ENCODE peak calls at places on chromosomes 6 and 20, in eight cellular contexts. H is K562; B is CD8-positive, alpha-beta memory T cell; O is mesendoderm; Q is mammary epithelial cell; R is SJSA1; M is iPS DF 6.9; Y is testis. L is an unnamed sample. For H3K4me1, the result is how much of the 10 kb centered on the place peaks cover.

GRCh38 chr6:56199956-56200355 is 47.4 kb downstream of the COL21A1 start:
- DNase-seq in H (no peak), B (no peak), O (no peak), Q (peak), R (no peak), M (no peak), Y (no peak), L (no peak)

GRCh38 chr6:162733489-162733888 is 5.7 kb downstream of the PACRG start:
- DNase-seq in H (no peak), B (no peak), O (peak), Q (no peak), R (no peak), M (no peak), Y (no peak), L (no peak)

GRCh38 chr6:75233097-75233615 is 10.4 kb downstream of the COX7A2 start:
- DNase-seq in H (no peak), B (no peak), O (no peak), Q (no peak), R (no peak), M (no peak), Y (no peak), L (no peak)

GRCh38 chr20:50346372-50347347 is 156.0 kb downstream of the CEBPB start:
- DNase-seq in H (no peak), B (no peak), O (no peak), Q (peak), R (peak), M (no peak), Y (peak), L (peak)

GRCh38 chr20:20547221-20547875 is 165.1 kb downstream of the RALGAPA2 start:
- DNase-seq in H (no peak), B (no peak), O (no peak), Q (peak), R (no peak), M (no peak), Y (no peak), L (no peak)

GRCh38 chr6:116156405-116157326 is 30.7 kb upstream of the COL10A1 start:
- DNase-seq in H (peak), B (no peak), O (no peak), Q (no peak), R (no peak), M (no peak), Y (no peak), L (no peak)

GRCh38 chr20:59783020-59784010 is 150.1 kb downstream of the SYCP2 start:
- DNase-seq in H (peak), B (no peak), O (peak), Q (peak), R (peak), M (peak), Y (peak), L (peak)

GRCh38 chr6:36544228-36544627 is 3.1 kb downstream of the STK38 start:
- DNase-seq in H (no peak), B (peak), O (no peak), Q (peak), R (peak), M (no peak), Y (peak), L (no peak)

GRCh38 chr6:136035378-136036070 is 184.0 kb downstream of the PDE7B start:
- DNase-seq in H (no peak), B (no peak), O (no peak), Q (no peak), R (no peak), M (no peak), Y (no peak), L (no peak)

GRCh38 chr6:99850841-99851240 is 143.2 kb downstream of the MCHR2 start:
- DNase-seq in H (no peak), B (no peak), O (no peak), Q (no peak), R (no peak), M (no peak), Y (no peak), L (no peak)

GRCh38 chr6:149318581-149319286 is 1.2 kb downstream of the TAB2 start:
- DNase-seq in H (no peak), B (no peak), O (peak), Q (peak), R (peak), M (no peak), Y (peak), L (no peak)

GRCh38 chr20:24736131-24736843 is 212.8 kb upstream of the CST7 start:
- DNase-seq in H (no peak), B (no peak), O (no peak), Q (no peak), R (peak), M (no peak), Y (no peak), L (no peak)

GRCh38 chr20:23122321-23122720 is 36.2 kb upstream of the CD93 start:
- DNase-seq in H (no peak), B (no peak), O (no peak), Q (no peak), R (no peak), M (no peak), Y (no peak), L (no peak)

GRCh38 chr20:2519115-2519815 is 10.6 kb upstream of the ZNF343 start:
- DNase-seq in H (no peak), B (no peak), O (no peak), Q (no peak), R (no peak), M (no peak), Y (no peak), L (no peak)

GRCh38 chr6:38522322-38522721 is 117.4 kb downstream of the BTBD9 start:
- DNase-seq in H (no peak), B (no peak), O (no peak), Q (no peak), R (no peak), M (no peak), Y (peak), L (no peak)

GRCh38 chr6:170450946-170451761 is 102.0 kb downstream of the PSMB1 start:
- DNase-seq in H (no peak), B (no peak), O (no peak), Q (no peak), R (no peak), M (no peak), Y (peak), L (no peak)

GRCh38 chr20:47543006-47543431 is 41.3 kb downstream of the NCOA3 start:
- DNase-seq in H (peak), B (no peak), O (no peak), Q (no peak), R (peak), M (no peak), Y (no peak), L (no peak)

GRCh38 chr6:35237466-35237865 is 22.1 kb upstream of the ZNF76 start:
- DNase-seq in H (no peak), B (no peak), O (no peak), Q (no peak), R (no peak), M (no peak), Y (no peak), L (no peak)

GRCh38 chr6:11618533-11618932 is 81.0 kb downstream of the TMEM170B start:
- DNase-seq in H (peak), B (no peak), O (peak), Q (no peak), R (peak), M (no peak), Y (no peak), L (no peak)

GRCh38 chr6:17423018-17423417 is 29.6 kb downstream of the CAP2 start:
- DNase-seq in H (no peak), B (no peak), O (peak), Q (no peak), R (no peak), M (no peak), Y (no peak), L (no peak)

GRCh38 chr20:34083137-34083536 is 28.9 kb downstream of the EIF2S2 start:
- DNase-seq in H (peak), B (no peak), O (no peak), Q (peak), R (no peak), M (no peak), Y (peak), L (peak)

GRCh38 chr6:150697515-150697914 is 97.8 kb downstream of the PLEKHG1 start:
- DNase-seq in H (no peak), B (no peak), O (no peak), Q (no peak), R (no peak), M (no peak), Y (no peak), L (peak)

GRCh38 chr6:24959333-24959732 is 23.6 kb upstream of the RIPOR2 start:
- DNase-seq in H (no peak), B (no peak), O (no peak), Q (no peak), R (no peak), M (no peak), Y (no peak), L (no peak)

GRCh38 chr20:34990661-34991214 is 35.1 kb downstream of the MYH7B start:
- DNase-seq in H (no peak), B (no peak), O (no peak), Q (no peak), R (no peak), M (no peak), Y (no peak), L (no peak)

GRCh38 chr6:13673368-13673767 is 38.3 kb downstream of the RANBP9 start:
- DNase-seq in H (no peak), B (no peak), O (no peak), Q (no peak), R (no peak), M (no peak), Y (no peak), L (no peak)

GRCh38 chr6:1424306-1424927 is 35.0 kb downstream of the FOXF2 start:
- DNase-seq in H (peak), B (no peak), O (peak), Q (peak), R (peak), M (peak), Y (peak), L (no peak)

GRCh38 chr6:98146656-98147055 is 687.7 kb upstream of the POU3F2 start:
- DNase-seq in H (no peak), B (no peak), O (no peak), Q (no peak), R (no peak), M (no peak), Y (no peak), L (no peak)

GRCh38 chr6:169337881-169338445 is 84.3 kb upstream of the THBS2 start:
- DNase-seq in H (no peak), B (no peak), O (no peak), Q (no peak), R (no peak), M (no peak), Y (no peak), L (no peak)

GRCh38 chr6:41785689-41786450 is 1.6 kb upstream of the TOMM6 start:
- DNase-seq in H (no peak), B (no peak), O (peak), Q (no peak), R (no peak), M (no peak), Y (peak), L (peak)

GRCh38 chr6:41785254-41785653 is 2.2 kb upstream of the TOMM6 start:
- DNase-seq in H (no peak), B (no peak), O (no peak), Q (no peak), R (no peak), M (no peak), Y (no peak), L (no peak)

GRCh38 chr6:41789390-41789724 is 1.9 kb downstream of the TOMM6 start:
- DNase-seq in H (no peak), B (no peak), O (no peak), Q (no peak), R (no peak), M (no peak), Y (no peak), L (no peak)

GRCh38 chr6:41786451-41787218 is 859 bp upstream of the TOMM6 start:
- DNase-seq in H (peak), B (peak), O (peak), Q (peak), R (peak), M (no peak), Y (peak), L (peak)

DNA sequence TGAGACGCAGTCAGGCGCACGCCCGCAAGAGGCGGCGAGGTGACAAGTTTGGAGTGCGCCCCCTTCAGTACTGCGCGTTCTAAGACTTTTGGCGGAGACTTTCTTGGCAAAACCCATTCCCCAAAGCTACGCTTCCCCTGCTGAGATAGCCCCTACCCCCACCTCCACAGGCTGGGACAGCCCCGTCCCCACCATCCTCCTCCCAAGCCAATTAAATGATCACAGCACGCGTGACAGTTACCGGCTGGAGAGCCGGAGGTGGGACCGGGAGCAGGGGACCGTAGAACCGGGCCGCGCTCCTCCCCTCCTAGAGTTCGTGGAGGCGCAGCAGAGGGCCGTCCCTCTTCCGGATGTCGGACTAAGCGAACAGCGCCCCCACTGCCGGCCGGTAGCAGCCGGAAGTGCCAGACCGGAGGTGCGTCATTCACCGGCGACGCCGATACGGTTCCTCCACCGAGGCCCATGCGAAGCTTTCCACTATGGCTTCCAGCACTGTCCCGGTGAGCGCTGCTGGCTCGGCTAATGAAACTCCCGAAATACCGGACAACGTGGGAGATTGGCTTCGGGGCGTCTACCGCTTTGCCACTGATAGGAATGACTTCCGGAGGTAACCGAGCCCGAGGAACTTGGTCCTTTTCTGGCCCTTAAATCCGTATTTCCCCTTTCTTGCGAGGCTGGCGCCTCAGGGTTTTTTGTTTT is at the start of gene TOMM6:
- DNase-seq in H (peak), B (peak), O (peak), Q (peak), R (peak), M (peak), Y (peak), L (peak)
- H3K4me1 ChIP-seq in H (under half), B (under half), O (under half), Q (under half), R (under half), M (under half), Y (under half), L (under half)

GRCh38 chr6:137877113-137877512 is 10.1 kb downstream of the TNFAIP3 start:
- DNase-seq in H (no peak), B (no peak), O (no peak), Q (no peak), R (no peak), M (no peak), Y (no peak), L (no peak)
- H3K27ac ChIP-seq in H (no peak), B (no peak), O (no peak), Q (no peak), R (no peak), M (no peak), Y (no peak), L (no peak)

DNA sequence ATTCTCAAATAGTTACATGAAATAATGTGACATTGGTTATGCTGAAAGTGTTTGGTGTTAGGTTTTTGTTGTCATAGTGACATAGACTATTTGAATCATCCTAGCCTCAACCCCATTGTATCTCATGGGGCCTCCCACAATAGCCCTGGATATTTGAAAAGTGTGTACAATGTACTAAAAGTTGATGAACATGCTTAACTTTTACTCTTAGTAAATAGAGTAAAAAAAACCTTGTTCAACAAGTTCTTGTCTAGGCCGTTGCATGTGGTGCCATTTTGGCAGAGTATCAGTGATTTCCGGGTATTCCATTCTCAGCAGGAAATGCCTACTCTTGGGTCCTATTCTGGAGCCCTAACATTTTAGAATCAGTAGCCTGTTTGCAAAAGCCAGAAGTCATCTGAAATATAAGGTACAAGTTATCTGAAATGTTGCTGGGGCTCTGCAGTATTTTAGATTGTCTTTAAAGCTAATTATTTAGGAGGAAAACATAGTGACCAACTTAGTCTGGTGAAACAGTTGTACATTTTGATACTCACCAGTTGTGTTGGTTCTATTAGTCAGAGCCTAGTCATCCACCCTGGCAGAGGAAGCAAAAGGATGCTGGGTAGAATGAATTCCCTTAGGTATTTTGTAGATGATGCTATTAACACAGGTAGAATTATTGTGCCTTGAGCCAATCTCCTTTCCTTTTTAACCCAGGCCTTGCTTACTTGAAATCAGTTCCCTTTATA is 82.8 kb downstream of the RTN4IP1 start:
- DNase-seq in H (no peak), B (no peak), O (no peak), Q (peak), R (peak), M (no peak), Y (no peak), L (no peak)
- H3K4me1 ChIP-seq in H (under half), B (under half), O (under half), Q (under half), R (under half), M (under half), Y (under half), L (under half)

DNA sequence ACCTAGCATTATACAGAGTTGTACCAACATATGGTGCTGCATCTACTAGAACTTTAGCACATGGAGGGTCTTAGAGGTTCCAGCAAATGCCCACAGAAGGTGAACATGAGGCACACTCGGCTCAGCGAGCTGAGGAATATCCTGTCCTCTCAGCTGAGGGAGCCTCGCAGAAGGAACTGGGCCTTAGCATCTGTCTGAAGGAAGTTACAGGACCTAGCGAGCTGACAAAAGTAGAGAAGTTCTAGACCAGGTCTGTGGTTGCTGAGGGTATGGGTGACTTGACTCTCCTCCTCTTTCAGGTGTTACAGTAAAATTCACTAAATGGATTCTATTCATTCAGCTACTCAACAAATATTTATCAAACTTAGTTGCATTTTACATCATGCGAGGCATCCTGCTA is 157.2 kb downstream of the ZDHHC14 start:
- DNase-seq in H (no peak), B (no peak), O (no peak), Q (no peak), R (no peak), M (no peak), Y (no peak), L (no peak)
- H3K27ac ChIP-seq in H (no peak), B (no peak), O (no peak), Q (no peak), R (no peak), M (no peak), Y (no peak), L (peak)

GRCh38 chr20:48767269-48767960 is 60.4 kb downstream of the PREX1 start:
- DNase-seq in H (no peak), B (peak), O (no peak), Q (no peak), R (no peak), M (no peak), Y (no peak), L (no peak)
- H3K4me1 ChIP-seq in H (under half), B (half or more), O (under half), Q (under half), R (under half), M (under half), Y (under half), L (under half)

DNA sequence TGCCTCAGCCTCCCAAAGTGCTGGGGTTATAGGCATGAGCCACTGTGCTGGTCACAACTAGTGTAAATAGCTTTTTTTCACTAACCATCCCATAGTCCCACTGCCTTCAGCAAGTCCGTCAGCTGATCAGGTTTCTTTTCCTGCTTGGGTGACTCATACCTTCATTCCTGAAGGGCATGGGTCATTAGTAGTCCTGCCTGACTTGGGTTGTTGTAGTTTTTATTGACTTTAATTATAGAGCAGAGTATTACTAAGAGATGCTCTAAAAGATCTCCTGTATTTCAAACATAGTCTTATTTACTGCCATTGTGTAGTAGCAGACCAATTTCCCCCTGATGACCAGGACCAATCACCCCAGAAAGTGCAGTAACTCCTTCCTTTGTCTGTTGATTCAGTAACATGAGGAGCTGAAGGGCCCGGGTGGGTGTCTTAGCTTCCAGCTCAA is 25.8 kb downstream of the HLA-C start:
- DNase-seq in H (no peak), B (no peak), O (peak), Q (peak), R (peak), M (no peak), Y (no peak), L (no peak)
- H3K27ac ChIP-seq in H (no peak), B (no peak), O (no peak), Q (no peak), R (no peak), M (no peak), Y (no peak), L (no peak)

L was measured in psoas muscle.